ENCODE peak calls at places on chromosome 14, in ten cellular contexts. B is GM23338; J is suprapubic skin; U is endothelial cell; X is B cell; K is Panc1; V is HFFc6; D is MCF 10A; O is activated CD8-positive, alpha-beta T cell treated with anti-CD3 and anti-CD28 coated beads for 36 hours; H is CD4-positive, alpha-beta T cell. A is an unnamed sample.

GRCh38 chr14:68210729-68211299 is 391.2 kb downstream of the RAD51B start:
- DNase-seq in U (no peak), X (peak), B (no peak), V (peak), O (peak), K (no peak), D (peak), H (no peak), J (no peak), A (peak)

GRCh38 chr14:100782516-100783320 is 43.2 kb upstream of the MEG3 start:
- DNase-seq in O (no peak), V (no peak), D (no peak), U (no peak), B (no peak), J (no peak), K (no peak), X (no peak), H (no peak), A (no peak)

GRCh38 chr14:55353686-55354467 is 57.8 kb downstream of the ATG14 start:
- DNase-seq in B (no peak), D (no peak), U (no peak), O (no peak), J (no peak), K (no peak), V (no peak), H (peak), X (no peak), A (no peak)

GRCh38 chr14:100665518-100666032 is 61.1 kb upstream of the DLK1 start:
- DNase-seq in J (no peak), D (peak), X (no peak), K (no peak), H (no peak), U (no peak), V (peak), O (no peak), B (no peak), A (no peak)

GRCh38 chr14:68593806-68594536 is 198.9 kb downstream of the ZFP36L1 start:
- DNase-seq in J (peak), K (no peak), O (peak), U (no peak), H (no peak), X (no peak), V (no peak), B (no peak), D (no peak), A (no peak)

GRCh38 chr14:21107360-21107781 is 6.5 kb downstream of the TMEM253 start:
- DNase-seq in D (peak), O (no peak), K (no peak), V (peak), X (no peak), H (no peak), U (no peak), J (peak), B (no peak), A (no peak)

GRCh38 chr14:101460986-101461750 is 100.1 kb upstream of the DIO3 start:
- DNase-seq in B (no peak), D (no peak), H (no peak), J (peak), X (no peak), U (no peak), O (no peak), K (no peak), V (no peak), A (no peak)

GRCh38 chr14:62939970-62940369 is 105.3 kb downstream of the KCNH5 start:
- DNase-seq in U (no peak), D (no peak), J (no peak), B (no peak), O (no peak), V (no peak), X (no peak), H (no peak), K (no peak), A (no peak)

GRCh38 chr14:70448633-70449032 is 3.3 kb upstream of the ADAM21 start:
- DNase-seq in D (peak), O (no peak), B (no peak), X (no peak), J (no peak), H (no peak), V (peak), U (no peak), K (no peak), A (no peak)

GRCh38 chr14:100892496-100893227 is 10.9 kb downstream of the RTL1 start:
- DNase-seq in X (no peak), V (no peak), K (no peak), D (no peak), H (no peak), O (no peak), U (no peak), B (no peak), J (peak), A (peak)

GRCh38 chr14:79598339-79598738 is 613.0 kb downstream of the DIO2 start:
- DNase-seq in H (no peak), B (no peak), O (no peak), D (no peak), X (no peak), V (peak), U (no peak), K (no peak), J (no peak), A (no peak)

GRCh38 chr14:65794674-65795279 is 382.2 kb downstream of the FUT8 start:
- DNase-seq in J (no peak), H (no peak), X (no peak), O (no peak), U (no peak), B (no peak), K (no peak), D (no peak), V (no peak), A (no peak)

DNA sequence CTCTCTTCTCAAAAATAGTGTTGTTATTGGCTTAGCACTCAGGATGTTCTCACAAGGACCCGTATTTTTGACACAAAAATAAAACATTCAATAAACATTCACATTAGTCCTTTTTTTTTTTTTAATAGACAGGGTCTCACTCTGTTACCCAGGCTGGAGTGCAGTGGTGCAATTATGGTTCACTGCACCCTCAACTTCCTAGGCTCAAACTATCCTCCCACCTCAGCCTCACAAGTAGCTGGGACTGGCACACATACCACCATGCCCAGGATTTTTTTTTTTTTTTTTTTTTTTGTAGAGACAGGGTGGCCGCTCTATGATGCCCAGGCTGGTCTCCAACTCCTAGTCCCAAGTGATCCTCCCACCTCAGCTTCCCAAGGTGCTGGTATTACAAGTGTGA is 27.0 kb downstream of the PPP1R13B start:
- DNase-seq in H (no peak), J (no peak), X (no peak), D (no peak), K (no peak), V (no peak), O (no peak), B (no peak), U (no peak), A (no peak)
- TF ChIP-seq CTCF in H (no peak), J (no peak), X (no peak), D (no peak), K (no peak), V (no peak), O (no peak), B (no peak), U (no peak), A (no peak)

GRCh38 chr14:102774391-102775153 is 2.7 kb upstream of the TRAF3 start:
- DNase-seq in U (peak), K (no peak), J (no peak), D (peak), O (peak), X (peak), H (peak), B (peak), V (peak), A (peak)
- TF ChIP-seq CTCF in U (peak), K (peak), J (peak), D (peak), O (peak), X (peak), H (peak), B (peak), V (peak), A (peak)

GRCh38 chr14:92601131-92601710 is 87.6 kb downstream of the RIN3 start:
- DNase-seq in J (no peak), H (no peak), X (no peak), K (no peak), D (no peak), O (no peak), B (no peak), U (no peak), V (no peak), A (no peak)

GRCh38 chr14:92599786-92600185 is 86.2 kb downstream of the RIN3 start:
- DNase-seq in O (no peak), K (no peak), V (peak), B (no peak), X (no peak), H (no peak), U (no peak), D (no peak), J (no peak), A (no peak)

GRCh38 chr14:92598549-92598905 is 84.9 kb downstream of the RIN3 start:
- DNase-seq in U (no peak), V (no peak), H (no peak), K (no peak), J (no peak), O (no peak), B (no peak), D (peak), X (no peak), A (no peak)

GRCh38 chr14:92601757-92602417 is 88.3 kb downstream of the RIN3 start:
- DNase-seq in H (no peak), J (no peak), X (no peak), V (no peak), O (no peak), K (no peak), U (no peak), D (no peak), B (no peak), A (no peak)

DNA sequence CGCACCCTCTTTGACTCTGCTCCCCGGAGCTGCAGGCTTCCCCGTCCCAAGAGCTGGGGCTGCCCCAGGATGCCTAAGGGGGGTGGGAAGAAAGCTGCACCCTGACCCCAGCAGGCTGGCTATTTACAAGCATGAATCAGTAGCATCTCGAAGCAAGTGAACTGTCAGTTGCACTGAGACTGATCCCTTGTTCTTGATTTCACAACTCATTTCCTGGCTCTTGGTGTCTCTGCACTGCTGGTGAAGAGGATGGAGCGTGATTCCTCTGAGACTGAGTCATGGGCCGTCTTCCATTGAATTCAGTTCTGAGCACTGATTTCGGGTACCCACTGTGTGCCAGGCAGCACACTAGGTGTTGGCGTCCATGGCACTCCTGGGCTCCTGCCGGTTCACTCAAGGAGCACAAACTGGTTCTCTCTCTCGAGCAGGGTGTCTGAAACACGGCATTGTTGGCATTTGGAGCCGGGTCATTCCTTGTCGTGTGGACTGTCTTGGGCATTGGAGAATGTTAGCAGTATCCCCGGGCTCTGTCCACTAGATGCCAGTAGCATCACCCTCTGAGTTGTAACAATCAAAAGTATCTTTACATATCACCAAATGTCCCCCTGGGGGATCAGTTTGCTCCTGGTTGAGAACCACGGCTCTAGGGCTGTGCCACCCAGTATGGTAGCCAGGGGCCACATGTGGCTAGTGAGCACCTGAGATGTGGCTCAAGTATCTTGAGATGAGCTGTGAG is 86.9 kb downstream of the RIN3 start:
- DNase-seq in B (no peak), O (no peak), H (no peak), X (no peak), K (no peak), U (no peak), D (peak), V (peak), J (no peak), A (peak)
- TF ChIP-seq CTCF in B (no peak), O (no peak), H (no peak), X (no peak), K (peak), U (no peak), D (no peak), V (peak), J (no peak), A (no peak)

GRCh38 chr14:78156196-78156595 is 14.0 kb upstream of the NRXN3 start:
- DNase-seq in U (no peak), O (no peak), X (no peak), B (no peak), V (no peak), K (no peak), J (no peak), D (no peak), H (no peak), A (no peak)

GRCh38 chr14:78152246-78153068 is 17.7 kb upstream of the NRXN3 start:
- DNase-seq in K (no peak), V (no peak), O (no peak), D (peak), J (no peak), X (no peak), H (no peak), B (no peak), U (no peak), A (no peak)

GRCh38 chr14:78157855-78158436 is 12.2 kb upstream of the NRXN3 start:
- DNase-seq in K (no peak), B (peak), X (no peak), U (peak), H (no peak), J (no peak), D (peak), O (peak), V (no peak), A (no peak)

GRCh38 chr14:78153069-78153351 is 17.2 kb upstream of the NRXN3 start:
- DNase-seq in X (no peak), D (peak), J (no peak), K (no peak), V (no peak), B (no peak), O (no peak), H (no peak), U (no peak), A (no peak)

GRCh38 chr14:78154827-78155226 is 15.3 kb upstream of the NRXN3 start:
- DNase-seq in K (no peak), H (no peak), J (no peak), X (no peak), D (no peak), V (no peak), U (no peak), O (no peak), B (peak), A (no peak)
- TF ChIP-seq CTCF in K (peak), H (no peak), J (no peak), X (no peak), D (no peak), V (no peak), U (no peak), O (no peak), B (peak), A (no peak)

GRCh38 chr14:89237923-89238529 is 179.0 kb downstream of the FOXN3 start:
- DNase-seq in O (no peak), J (no peak), U (no peak), K (no peak), B (peak), V (no peak), X (no peak), D (peak), H (no peak), A (no peak)
- TF ChIP-seq CTCF in O (no peak), J (no peak), U (no peak), K (peak), B (peak), V (peak), X (no peak), D (peak), H (no peak), A (peak)

DNA sequence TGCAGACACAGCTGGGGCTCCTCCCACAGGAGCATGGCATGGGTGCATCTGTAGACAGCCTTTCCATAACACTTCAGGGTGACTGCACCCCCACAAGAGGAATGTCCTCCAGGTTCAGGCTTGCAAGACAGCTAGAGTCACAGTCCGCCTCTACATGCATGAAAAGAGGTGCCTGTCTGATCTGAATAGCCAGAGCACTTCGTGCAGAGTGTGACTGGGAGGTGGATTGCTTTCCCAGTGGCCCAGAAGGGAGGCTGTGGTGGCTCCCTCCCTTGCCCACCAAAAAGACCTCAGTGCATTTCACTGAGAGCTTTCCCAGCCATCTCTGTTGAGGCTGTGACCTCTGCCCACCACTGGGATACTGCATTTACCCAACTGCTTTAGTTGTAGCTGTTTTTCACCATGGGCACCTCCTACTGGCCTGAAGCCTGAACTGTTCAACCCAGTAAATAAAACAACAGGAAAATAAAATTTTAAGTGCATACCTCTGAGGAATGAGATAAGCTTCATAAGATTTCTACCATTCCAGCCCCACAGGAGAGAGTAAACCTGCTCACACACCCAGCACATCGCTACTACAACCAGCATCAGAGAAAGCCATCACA is 14.1 kb downstream of the CEP128 start:
- DNase-seq in O (no peak), X (no peak), U (no peak), K (no peak), B (peak), J (no peak), D (no peak), H (no peak), V (no peak), A (no peak)
- TF ChIP-seq CTCF in O (no peak), X (no peak), U (peak), K (peak), B (peak), J (no peak), D (no peak), H (no peak), V (peak), A (peak)

GRCh38 chr14:33809456-33809855 is 141.4 kb downstream of the EGLN3 start:
- DNase-seq in U (no peak), X (no peak), V (no peak), K (no peak), J (no peak), H (no peak), D (no peak), O (no peak), B (no peak), A (no peak)
- TF ChIP-seq CTCF in U (no peak), X (no peak), V (no peak), K (no peak), J (no peak), H (no peak), D (no peak), O (no peak), B (no peak), A (no peak)

DNA sequence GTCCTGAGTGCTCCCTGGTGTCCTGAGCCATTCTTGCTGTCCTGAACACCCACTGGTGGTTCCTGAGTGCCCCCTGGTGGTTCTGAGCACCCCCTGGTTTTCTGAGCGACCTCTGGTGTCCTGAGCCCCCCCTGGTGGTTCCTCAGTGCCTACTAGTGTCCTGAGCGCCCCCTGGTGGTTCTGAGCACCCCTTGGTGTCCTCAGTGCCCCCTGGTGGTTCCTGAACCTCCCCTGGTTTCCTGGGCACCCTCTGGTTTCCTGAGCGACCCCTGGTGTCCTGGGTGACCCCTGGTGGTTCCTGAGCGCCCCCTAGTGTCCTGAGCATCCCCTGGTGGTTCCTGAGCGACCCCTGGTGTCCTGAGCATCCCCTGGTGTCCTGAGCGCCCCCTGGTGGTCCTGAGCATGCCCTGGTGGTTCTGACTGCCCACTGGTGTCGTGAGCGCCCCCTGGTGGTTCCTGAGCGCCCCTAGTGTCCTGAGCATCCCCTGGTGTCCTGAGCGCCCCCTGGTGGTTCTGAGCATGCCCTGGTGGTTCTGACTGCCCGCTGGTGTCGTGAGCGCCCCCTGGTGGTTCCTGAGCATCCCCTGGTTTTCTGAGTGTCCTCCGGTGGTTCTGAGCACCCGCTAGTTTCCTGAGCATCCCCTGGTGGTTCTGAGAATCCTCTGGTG is 473.1 kb downstream of the TMEM121 start:
- DNase-seq in O (peak), U (no peak), D (no peak), K (no peak), B (peak), X (no peak), J (no peak), V (no peak), H (peak), A (peak)
- TF ChIP-seq CTCF in O (peak), U (peak), D (peak), K (peak), B (peak), X (peak), J (no peak), V (peak), H (peak), A (peak)

GRCh38 chr14:60241091-60241490 is 7.9 kb upstream of the PPM1A start:
- DNase-seq in B (no peak), X (no peak), O (no peak), V (no peak), D (no peak), U (no peak), K (no peak), J (no peak), H (no peak), A (no peak)
- TF ChIP-seq CTCF in B (no peak), X (no peak), O (no peak), V (no peak), D (no peak), U (no peak), K (no peak), J (no peak), H (no peak), A (no peak)

DNA sequence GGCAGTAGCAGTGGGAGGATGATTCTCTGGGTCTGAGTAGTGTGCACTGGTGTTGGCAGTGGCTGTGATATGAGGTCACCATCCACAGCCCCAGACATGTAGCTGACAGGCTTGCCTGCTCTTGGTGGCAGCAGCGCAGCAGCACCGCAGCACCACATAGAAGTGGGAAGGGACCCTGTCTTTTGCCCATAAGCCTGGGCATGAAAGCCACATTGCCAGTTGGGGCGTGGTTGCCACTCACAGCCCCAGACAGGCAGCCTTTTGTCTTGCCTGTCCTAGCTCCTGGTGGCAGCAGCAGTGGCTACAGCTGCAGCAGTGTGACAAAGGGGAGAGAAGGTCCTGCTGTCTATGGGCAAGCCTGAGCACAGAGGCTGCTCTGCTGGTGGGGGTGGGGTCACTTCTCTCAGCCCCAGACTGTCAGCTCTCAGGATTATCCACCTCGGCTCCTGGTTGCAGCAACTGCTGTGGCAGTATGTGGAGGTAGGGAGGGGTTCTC is 71.5 kb downstream of the BRMS1L start:
- DNase-seq in K (no peak), U (no peak), H (no peak), D (no peak), B (peak), V (no peak), X (no peak), J (no peak), O (no peak), A (no peak)
- TF ChIP-seq CTCF in K (no peak), U (no peak), H (no peak), D (no peak), B (no peak), V (no peak), X (no peak), J (no peak), O (no peak), A (no peak)

A was measured in CD14-positive monocyte.